ENCODE peak calls at places on chromosome 6, in six cellular contexts. J is right lobe of liver, I is spleen, P is left lung, W is colonic mucosa, D is substantia nigra. Y is an unnamed sample.

GRCh38 chr6:97198181-97198580 is 84.8 kb downstream of the MMS22L start:
- DNase-seq in J (no peak), W (no peak), D (no peak), P (no peak), I (no peak), Y (no peak)

GRCh38 chr6:28206527-28207243 is 18.4 kb upstream of the ZSCAN9 start:
- DNase-seq in I (no peak), P (no peak), W (no peak), J (no peak), D (no peak), Y (no peak)

GRCh38 chr6:13614126-13614925 is 809 bp upstream of the NOL7 start:
- DNase-seq in J (peak; percentile 71), P (peak; percentile 84), I (peak; percentile 91), D (peak; percentile 49), W (peak; percentile 58), Y (no peak)

GRCh38 chr6:66638099-66638498 is 931.1 kb upstream of the EYS start:
- DNase-seq in D (no peak), W (no peak), I (no peak), P (no peak), J (no peak), Y (no peak)

GRCh38 chr6:48068326-48069191 is 42.4 kb downstream of the PTCHD4 start:
- DNase-seq in I (peak; percentile 52), W (no peak), J (no peak), D (no peak), P (peak; percentile 74), Y (no peak)

GRCh38 chr6:111642463-111643158 is 36.9 kb upstream of the TRAF3IP2 start:
- DNase-seq in J (peak; percentile 79), P (no peak), I (no peak), D (peak; percentile 33), W (peak; percentile 84), Y (peak; percentile 69)

GRCh38 chr6:163319609-163320366 is 94.7 kb upstream of the QKI start:
- DNase-seq in P (no peak), D (no peak), J (no peak), I (no peak), W (no peak), Y (no peak)

GRCh38 chr6:149939909-149940672 is 1.7 kb upstream of the ULBP2 start:
- DNase-seq in J (no peak), D (no peak), I (no peak), P (no peak), W (no peak), Y (no peak)

GRCh38 chr6:39942903-39943580 is 8.8 kb upstream of the MOCS1 start:
- DNase-seq in D (no peak), W (peak; percentile 13), J (no peak), I (no peak), P (no peak), Y (no peak)

GRCh38 chr6:27213544-27214125 is 33.9 kb upstream of the PRSS16 start:
- DNase-seq in D (no peak), W (no peak), P (no peak), J (no peak), I (no peak), Y (no peak)

GRCh38 chr6:35056952-35057351 is 84.2 kb downstream of the TCP11 start:
- DNase-seq in I (peak; percentile 37), J (no peak), P (no peak), D (no peak), W (no peak), Y (no peak)

GRCh38 chr6:18465410-18466154 is 78.4 kb downstream of the RNF144B start:
- DNase-seq in P (no peak), I (no peak), J (no peak), D (no peak), W (no peak), Y (no peak)

GRCh38 chr6:2127484-2127911 is 117.9 kb downstream of the GMDS start:
- DNase-seq in P (peak; percentile 67), I (peak; percentile 86), W (no peak), D (no peak), J (peak; percentile 58), Y (no peak)

GRCh38 chr6:41419385-41419784 is 84.0 kb downstream of the NCR2 start:
- DNase-seq in P (no peak), J (no peak), D (no peak), W (no peak), I (no peak), Y (no peak)

GRCh38 chr6:139135578-139136545 is 982 bp downstream of the HECA start:
- DNase-seq in I (peak; percentile 97), P (peak; percentile 97), W (peak; percentile 71), J (peak; percentile 81), D (peak; percentile 45), Y (peak; percentile 57)

GRCh38 chr6:1363298-1363697 is 26.1 kb upstream of the FOXF2 start:
- DNase-seq in I (no peak), W (no peak), P (no peak), D (no peak), J (no peak), Y (no peak)

GRCh38 chr6:109236140-109237081 is 141.1 kb downstream of the CEP57L1 start:
- DNase-seq in D (peak; percentile 5), I (peak; percentile 78), W (no peak), P (peak; percentile 54), J (no peak), Y (no peak)

GRCh38 chr6:134249412-134249758 is 68.5 kb downstream of the SGK1 start:
- DNase-seq in I (no peak), D (no peak), J (no peak), W (no peak), P (no peak), Y (no peak)

GRCh38 chr6:134247854-134248580 is 69.9 kb downstream of the SGK1 start:
- DNase-seq in D (no peak), W (no peak), J (no peak), P (no peak), I (no peak), Y (no peak)

GRCh38 chr6:134245041-134245440 is 72.9 kb downstream of the SGK1 start:
- DNase-seq in W (no peak), J (no peak), D (no peak), I (no peak), P (no peak), Y (no peak)

GRCh38 chr6:134245691-134246090 is 72.2 kb downstream of the SGK1 start:
- DNase-seq in I (no peak), D (no peak), W (no peak), P (no peak), J (no peak), Y (no peak)

GRCh38 chr6:134247271-134247833 is 70.6 kb downstream of the SGK1 start:
- DNase-seq in D (no peak), I (peak; percentile 76), J (no peak), W (no peak), P (no peak), Y (no peak)
- H3K27ac ChIP-seq in D (peak overlapping the region; percentile 0), I (peak overlapping the region; percentile 78), J (no peak overlapping the region), W (no peak overlapping the region), P (no peak overlapping the region), Y (no peak overlapping the region)

GRCh38 chr6:32129297-32130088 is 595 bp downstream of the FKBPL start:
- DNase-seq in D (no peak), J (no peak), P (no peak), I (no peak), W (no peak), Y (no peak)
- H3K27ac ChIP-seq in D (peak overlapping the region; percentile 95), J (peak overlapping the region; percentile 74), P (peak overlapping the region; percentile 78), I (peak overlapping the region; percentile 95), W (peak overlapping the region; percentile 75), Y (peak overlapping the region; percentile 25)

DNA sequence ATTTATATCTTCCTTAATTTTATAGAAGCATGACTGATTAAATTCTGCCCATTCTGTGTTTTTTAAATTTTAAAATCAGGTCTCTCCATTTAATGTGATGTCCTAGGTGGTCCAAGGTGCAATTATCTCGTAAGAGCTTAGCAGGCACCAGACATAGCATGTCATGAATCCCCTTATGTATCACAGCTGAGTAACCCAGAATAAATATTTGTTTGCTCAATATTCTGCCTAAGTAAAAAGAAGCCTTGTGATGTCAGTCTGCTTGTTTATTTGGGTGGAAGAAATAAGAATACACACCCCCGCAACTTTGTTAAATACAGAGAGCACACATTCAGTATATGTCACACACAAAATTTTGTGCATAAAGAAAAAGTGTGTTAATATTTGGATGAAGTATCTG is 211.3 kb downstream of the FARS2 start:
- DNase-seq in W (no peak), P (no peak), D (no peak), I (no peak), J (no peak), Y (no peak)
- H3K27ac ChIP-seq in W (no peak overlapping the region), P (no peak overlapping the region), D (no peak overlapping the region), I (no peak overlapping the region), J (no peak overlapping the region), Y (no peak overlapping the region)

GRCh38 chr6:68468244-68468884 is 166.7 kb upstream of the ADGRB3 start:
- DNase-seq in J (no peak), P (no peak), I (no peak), D (no peak), W (no peak), Y (no peak)
- H3K27ac ChIP-seq in J (no peak overlapping the region), P (no peak overlapping the region), I (no peak overlapping the region), D (no peak overlapping the region), W (no peak overlapping the region), Y (no peak overlapping the region)

DNA sequence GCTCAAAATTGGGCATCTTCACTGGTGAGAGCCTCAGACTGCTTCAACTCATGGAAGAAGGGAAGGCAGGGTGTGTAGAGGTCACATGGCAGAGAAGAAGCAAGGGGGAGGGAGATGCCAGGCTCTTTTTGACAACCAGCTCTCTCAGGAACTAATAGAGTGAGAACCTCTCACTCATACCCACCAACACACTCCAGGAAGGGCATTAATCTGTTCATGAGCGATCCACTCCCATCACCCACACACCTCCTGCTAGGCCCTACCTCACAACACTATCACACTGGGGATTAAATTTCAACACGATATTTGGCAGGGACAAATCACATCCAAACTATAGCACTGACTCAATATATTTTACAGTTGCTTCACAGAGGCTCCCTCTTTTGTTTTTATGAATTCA is 2.0 kb downstream of the MSH5 start:
- DNase-seq in I (no peak), D (no peak), J (no peak), W (no peak), P (no peak), Y (no peak)
- H3K27ac ChIP-seq in I (no peak overlapping the region), D (no peak overlapping the region), J (no peak overlapping the region), W (no peak overlapping the region), P (no peak overlapping the region), Y (no peak overlapping the region)

GRCh38 chr6:25899580-25900408 is 25.8 kb upstream of the SLC17A3 start:
- DNase-seq in D (no peak), I (no peak), P (no peak), W (no peak), J (no peak), Y (no peak)
- H3K27ac ChIP-seq in D (no peak overlapping the region), I (no peak overlapping the region), P (no peak overlapping the region), W (no peak overlapping the region), J (peak overlapping the region; percentile 71), Y (no peak overlapping the region)

GRCh38 chr6:37482356-37483292 is 17.1 kb downstream of the CCDC167 start:
- DNase-seq in I (no peak), W (no peak), P (no peak), D (no peak), J (peak; percentile 22), Y (no peak)

GRCh38 chr6:37480118-37480736 is 19.5 kb downstream of the CCDC167 start:
- DNase-seq in D (no peak), W (no peak), P (no peak), J (peak; percentile 28), I (no peak), Y (no peak)

GRCh38 chr6:37480951-37481597 is 18.6 kb downstream of the CCDC167 start:
- DNase-seq in P (no peak), W (no peak), J (peak; percentile 13), D (no peak), I (no peak), Y (no peak)

GRCh38 chr6:37483502-37483901 is 16.2 kb downstream of the CCDC167 start:
- DNase-seq in W (no peak), P (no peak), D (no peak), I (no peak), J (no peak), Y (no peak)

GRCh38 chr6:37481793-37482192 is 17.9 kb downstream of the CCDC167 start:
- DNase-seq in W (no peak), D (no peak), P (no peak), J (peak; percentile 28), I (no peak), Y (no peak)
- H3K27ac ChIP-seq in W (no peak overlapping the region), D (no peak overlapping the region), P (no peak overlapping the region), J (no peak overlapping the region), I (no peak overlapping the region), Y (no peak overlapping the region)

Y was measured in SJSA1.